ENCODE peak calls at places on chromosome 18, in seven cellular contexts. V is head of caudate nucleus; W is stimulated activated CD4-positive, alpha-beta T cell treated with anti-CD3 and anti-CD28 coated beads, Interleukin-2, amount 100 ng/mL, for 48 hours; Q is cardiac muscle cell; H is H7; E is T-helper 2 cell; C is T1000. O is an unnamed sample.

GRCh38 chr18:27363918-27364317 is 178.8 kb upstream of the CHST9 start:
- DNase-seq in V (no peak), W (no peak), Q (peak), H (peak), E (no peak), C (no peak), O (no peak)

GRCh38 chr18:77366725-77367641 is 117.3 kb downstream of the GALR1 start:
- DNase-seq in V (peak), W (no peak), Q (peak), H (no peak), E (no peak), C (no peak), O (no peak)

GRCh38 chr18:11826836-11827235 is 24.4 kb upstream of the CHMP1B start:
- DNase-seq in V (no peak), W (no peak), Q (no peak), H (peak), E (no peak), C (no peak), O (no peak)

GRCh38 chr18:75176849-75177248 is 32.1 kb downstream of the PTGR3 start:
- DNase-seq in V (no peak), W (no peak), Q (no peak), H (no peak), E (no peak), C (no peak), O (no peak)

GRCh38 chr18:34522627-34523026 is 187.5 kb upstream of the DTNA start:
- DNase-seq in V (peak), W (no peak), Q (no peak), H (no peak), E (no peak), C (no peak), O (no peak)

GRCh38 chr18:12476955-12477354 is 69.2 kb downstream of the PRELID3A start:
- DNase-seq in V (no peak), W (no peak), Q (no peak), H (no peak), E (no peak), C (no peak), O (no peak)

GRCh38 chr18:49608892-49609291 is 47.0 kb downstream of the LIPG start:
- DNase-seq in V (no peak), W (no peak), Q (no peak), H (no peak), E (no peak), C (no peak), O (no peak)

GRCh38 chr18:32884543-32884942 is 111.7 kb upstream of the KLHL14 start:
- DNase-seq in V (no peak), W (no peak), Q (no peak), H (no peak), E (no peak), C (no peak), O (peak)

GRCh38 chr18:2657788-2658458 is 2.4 kb downstream of the SMCHD1 start:
- DNase-seq in V (no peak), W (no peak), Q (peak), H (no peak), E (no peak), C (no peak), O (no peak)

GRCh38 chr18:61898576-61899205 is 5.9 kb upstream of the RNF152 start:
- DNase-seq in V (no peak), W (no peak), Q (no peak), H (peak), E (no peak), C (no peak), O (no peak)

GRCh38 chr18:8835556-8835955 is 130.2 kb downstream of the MTCL1 start:
- DNase-seq in V (no peak), W (no peak), Q (peak), H (no peak), E (no peak), C (no peak), O (no peak)

GRCh38 chr18:30328839-30329238 is 713.7 kb downstream of the DSC3 start:
- DNase-seq in V (no peak), W (no peak), Q (no peak), H (no peak), E (no peak), C (no peak), O (no peak)

GRCh38 chr18:79528846-79529245 is 133.1 kb downstream of the NFATC1 start:
- DNase-seq in V (peak), W (peak), Q (peak), H (peak), E (peak), C (no peak), O (peak)

GRCh38 chr18:26327062-26327461 is 100.8 kb downstream of the TAF4B start:
- DNase-seq in V (no peak), W (no peak), Q (no peak), H (no peak), E (no peak), C (no peak), O (no peak)

GRCh38 chr18:60910534-60910933 is 422.7 kb upstream of the CDH20 start:
- DNase-seq in V (no peak), W (no peak), Q (peak), H (no peak), E (no peak), C (no peak), O (no peak)

GRCh38 chr18:32549248-32549842 is 78.7 kb upstream of the GAREM1 start:
- DNase-seq in V (peak), W (peak), Q (peak), H (peak), E (peak), C (no peak), O (no peak)

GRCh38 chr18:75638223-75638596 is 210.7 kb upstream of the SMIM21 start:
- DNase-seq in V (no peak), W (no peak), Q (peak), H (peak), E (no peak), C (no peak), O (no peak)

GRCh38 chr18:7755753-7756475 is 188.8 kb downstream of the PTPRM start:
- DNase-seq in V (no peak), W (no peak), Q (peak), H (no peak), E (no peak), C (no peak), O (no peak)

GRCh38 chr18:3059272-3059671 is 46.3 kb upstream of the LPIN2 start:
- DNase-seq in V (no peak), W (no peak), Q (no peak), H (no peak), E (no peak), C (no peak), O (no peak)

GRCh38 chr18:64474751-64475150 is 325.9 kb upstream of the LINC00305 start:
- DNase-seq in V (no peak), W (no peak), Q (no peak), H (no peak), E (no peak), C (no peak), O (no peak)

GRCh38 chr18:22822024-22822423 is 111.1 kb upstream of the RBBP8 start:
- DNase-seq in V (no peak), W (no peak), Q (peak), H (peak), E (no peak), C (peak), O (no peak)

GRCh38 chr18:24860978-24861680 is 400.7 kb downstream of the HRH4 start:
- DNase-seq in V (no peak), W (no peak), Q (no peak), H (no peak), E (no peak), C (no peak), O (no peak)

GRCh38 chr18:63002803-63003445 is 287.6 kb downstream of the PHLPP1 start:
- DNase-seq in V (no peak), W (no peak), Q (no peak), H (no peak), E (no peak), C (no peak), O (no peak)

GRCh38 chr18:13889661-13890060 is 25.7 kb downstream of the MC2R start:
- DNase-seq in V (no peak), W (no peak), Q (no peak), H (no peak), E (no peak), C (no peak), O (no peak)

GRCh38 chr18:50632895-50633515 is 73.1 kb downstream of the MAPK4 start:
- DNase-seq in V (no peak), W (no peak), Q (no peak), H (no peak), E (no peak), C (no peak), O (no peak)

GRCh38 chr18:21632393-21632792 is 20.3 kb downstream of the SNRPD1 start:
- DNase-seq in V (no peak), W (no peak), Q (peak), H (no peak), E (no peak), C (no peak), O (no peak)

GRCh38 chr18:53567935-53568574 is 656.4 kb downstream of the MBD2 start:
- DNase-seq in V (no peak), W (no peak), Q (peak), H (peak), E (no peak), C (no peak), O (no peak)

GRCh38 chr18:54255141-54255540 is 14.2 kb upstream of the POLI start:
- DNase-seq in V (no peak), W (no peak), Q (no peak), H (no peak), E (no peak), C (no peak), O (no peak)

GRCh38 chr18:36402765-36403396 is 105.4 kb downstream of the FHOD3 start:
- DNase-seq in V (peak), W (no peak), Q (peak), H (peak), E (no peak), C (no peak), O (no peak)

GRCh38 chr18:23938046-23938756 is 76.4 kb upstream of the TTC39C start:
- DNase-seq in V (no peak), W (no peak), Q (no peak), H (no peak), E (no peak), C (no peak), O (no peak)

GRCh38 chr18:12038082-12038660 is 55.5 kb upstream of the ANKRD62 start:
- DNase-seq in V (no peak), W (peak), Q (peak), H (peak), E (no peak), C (no peak), O (no peak)

GRCh38 chr18:54776282-54776977 is 51.8 kb upstream of the RAB27B start:
- DNase-seq in V (no peak), W (peak), Q (peak), H (no peak), E (no peak), C (peak), O (peak)

GRCh38 chr18:23115683-23116096 is 19.6 kb upstream of the CABLES1 start:
- DNase-seq in V (no peak), W (no peak), Q (peak), H (no peak), E (no peak), C (peak), O (no peak)

GRCh38 chr18:63532471-63532870 is 9.7 kb upstream of the SERPINB12 start:
- DNase-seq in V (no peak), W (no peak), Q (no peak), H (no peak), E (no peak), C (no peak), O (no peak)

GRCh38 chr18:58396144-58396543 is 232.7 kb downstream of the ALPK2 start:
- DNase-seq in V (peak), W (no peak), Q (no peak), H (no peak), E (no peak), C (no peak), O (no peak)

GRCh38 chr18:40962784-40963183 is 992.2 kb upstream of the PIK3C3 start:
- DNase-seq in V (no peak), W (no peak), Q (no peak), H (no peak), E (no peak), C (no peak), O (no peak)

GRCh38 chr18:1017679-1018078 is 113.0 kb downstream of the ADCYAP1 start:
- DNase-seq in V (no peak), W (no peak), Q (no peak), H (no peak), E (no peak), C (no peak), O (no peak)

GRCh38 chr18:37476182-37476581 is 89.4 kb downstream of the CELF4 start:
- DNase-seq in V (peak), W (peak), Q (peak), H (peak), E (no peak), C (no peak), O (no peak)

GRCh38 chr18:27109403-27109802 is 75.7 kb downstream of the CHST9 start:
- DNase-seq in V (no peak), W (no peak), Q (no peak), H (no peak), E (no peak), C (no peak), O (no peak)